ENCODE peak calls at places on chromosomes 1 and 21, in eight cellular contexts. G, Y, Z, O, P, V, H and A are unnamed samples.

GRCh38 chr1:151273924-151274466 is 8.1 kb upstream of the ZNF687 start:
- DNase-seq in G (no peak), Y (no peak), Z (no peak), O (no peak), P (no peak), V (no peak), H (no peak), A (no peak)

GRCh38 chr1:11786168-11786567 is 19.6 kb downstream of the MTHFR start:
- DNase-seq in G (no peak), Y (no peak), Z (no peak), O (no peak), P (no peak), V (no peak), H (no peak), A (no peak)

GRCh38 chr1:169110691-169111447 is 4.4 kb downstream of the ATP1B1 start:
- DNase-seq in G (no peak), Y (no peak), Z (no peak), O (no peak), P (no peak), V (no peak), H (no peak), A (peak)

GRCh38 chr1:223201967-223202366 is 58.9 kb upstream of the TLR5 start:
- DNase-seq in G (peak), Y (no peak), Z (no peak), O (no peak), P (no peak), V (no peak), H (no peak), A (no peak)

GRCh38 chr1:91759076-91759475 is 126.9 kb downstream of the TGFBR3 start:
- DNase-seq in G (no peak), Y (no peak), Z (no peak), O (no peak), P (no peak), V (peak), H (no peak), A (no peak)

GRCh38 chr1:197268012-197268411 is at the start of gene CRB1:
- DNase-seq in G (no peak), Y (no peak), Z (peak), O (peak), P (no peak), V (no peak), H (peak), A (no peak)

GRCh38 chr1:184553845-184554244 is 167.0 kb downstream of the C1orf21 start:
- DNase-seq in G (no peak), Y (no peak), Z (no peak), O (no peak), P (no peak), V (no peak), H (no peak), A (no peak)

GRCh38 chr1:59193443-59194093 is 103.3 kb upstream of the FGGY start:
- DNase-seq in G (no peak), Y (no peak), Z (no peak), O (no peak), P (no peak), V (no peak), H (no peak), A (no peak)

GRCh38 chr21:45945868-45946210 is 35.7 kb upstream of the COL6A1 start:
- DNase-seq in G (no peak), Y (no peak), Z (no peak), O (no peak), P (no peak), V (no peak), H (no peak), A (peak)

GRCh38 chr1:107681001-107681479 is 283.9 kb downstream of the VAV3 start:
- DNase-seq in G (no peak), Y (no peak), Z (no peak), O (no peak), P (no peak), V (no peak), H (peak), A (no peak)

GRCh38 chr1:24905355-24905978 is 24.6 kb downstream of the RUNX3 start:
- DNase-seq in G (no peak), Y (no peak), Z (no peak), O (no peak), P (no peak), V (no peak), H (no peak), A (peak)

GRCh38 chr1:183403386-183403957 is 14.7 kb downstream of the NMNAT2 start:
- DNase-seq in G (no peak), Y (no peak), Z (no peak), O (no peak), P (no peak), V (no peak), H (peak), A (no peak)

GRCh38 chr1:153932071-153932592 is 9.4 kb upstream of the GATAD2B start:
- DNase-seq in G (no peak), Y (no peak), Z (no peak), O (no peak), P (no peak), V (no peak), H (no peak), A (no peak)

GRCh38 chr21:14737922-14738321 is 191.8 kb upstream of the SAMSN1 start:
- DNase-seq in G (peak), Y (no peak), Z (peak), O (peak), P (no peak), V (no peak), H (peak), A (no peak)

GRCh38 chr21:45894107-45894810 is 87.3 kb upstream of the COL6A1 start:
- DNase-seq in G (peak), Y (peak), Z (peak), O (no peak), P (no peak), V (no peak), H (peak), A (peak)

GRCh38 chr1:59029768-59030167 is 245.9 kb upstream of the JUN start:
- DNase-seq in G (no peak), Y (no peak), Z (no peak), O (no peak), P (no peak), V (no peak), H (no peak), A (no peak)

GRCh38 chr1:53601031-53601745 is 137.8 kb downstream of the GLIS1 start:
- DNase-seq in G (no peak), Y (no peak), Z (no peak), O (no peak), P (no peak), V (no peak), H (no peak), A (no peak)

DNA sequence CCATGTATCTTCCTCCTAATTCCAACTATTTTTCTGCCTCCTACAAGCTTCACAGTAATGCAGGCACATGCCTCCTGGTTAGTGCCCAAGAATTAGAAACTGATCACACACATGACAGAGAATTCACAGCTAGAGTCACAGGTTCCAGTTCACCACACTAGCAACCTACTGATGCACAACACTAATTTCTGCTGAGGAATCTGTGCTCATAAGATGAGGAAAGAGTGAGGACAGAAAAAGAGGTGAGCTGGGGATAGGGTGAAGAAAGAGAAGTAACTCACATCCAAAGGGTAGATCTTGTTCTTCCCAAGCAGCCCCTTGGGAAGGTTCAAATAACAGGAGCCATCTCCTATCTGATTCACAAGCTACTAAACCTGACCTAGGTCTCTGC is 61.3 kb downstream of the PUM1 start:
- DNase-seq in G (no peak), Y (no peak), Z (no peak), O (no peak), P (no peak), V (no peak), H (no peak), A (no peak)
- H3K27ac ChIP-seq in G (no peak), Y (no peak), Z (no peak), O (no peak), P (no peak), V (no peak), H (no peak), A (no peak)

GRCh38 chr1:155017946-155018316 is 15.3 kb downstream of the ZBTB7B start:
- DNase-seq in G (no peak), Y (peak), Z (no peak), O (no peak), P (no peak), V (no peak), H (no peak), A (no peak)
- H3K4me3 ChIP-seq in G (no peak), Y (peak), Z (no peak), O (no peak), P (no peak), V (peak), H (peak), A (no peak)

GRCh38 chr21:42980312-42980958 is 6.1 kb downstream of the PKNOX1 start:
- DNase-seq in G (no peak), Y (no peak), Z (no peak), O (no peak), P (no peak), V (no peak), H (no peak), A (no peak)
- H3K27ac ChIP-seq in G (no peak), Y (no peak), Z (no peak), O (no peak), P (no peak), V (no peak), H (no peak), A (no peak)

DNA sequence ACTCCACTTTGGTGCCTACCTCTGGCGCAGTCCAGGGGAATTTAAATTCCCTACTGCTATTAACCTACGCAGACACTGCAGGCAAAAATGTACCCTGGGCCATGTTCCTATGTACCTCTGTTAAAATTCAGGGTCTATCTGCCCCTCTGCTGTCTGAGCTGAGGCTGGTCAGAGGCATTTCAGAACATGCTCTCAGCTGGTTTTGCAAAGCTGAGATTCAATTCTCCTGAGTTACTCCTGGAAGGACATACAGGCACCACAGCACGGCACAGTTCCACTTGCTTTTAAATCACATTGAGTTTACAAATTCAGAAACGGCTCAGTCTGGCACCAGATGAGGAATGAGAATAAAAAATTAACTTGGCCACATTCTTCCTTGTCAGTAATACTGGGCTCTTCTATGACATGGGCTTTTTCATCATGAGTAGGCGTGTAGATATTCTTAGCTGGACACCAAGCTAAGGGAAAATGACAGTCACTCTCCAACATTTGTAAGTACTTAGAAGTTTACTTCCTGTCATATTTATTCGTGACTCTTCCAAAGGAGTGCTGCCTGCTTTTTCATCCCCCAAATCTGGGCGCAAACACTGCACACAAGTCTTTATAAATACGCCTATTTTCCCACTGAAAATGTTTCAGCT is 2.0 kb downstream of the C1orf198 start:
- DNase-seq in G (peak), Y (no peak), Z (no peak), O (no peak), P (no peak), V (no peak), H (no peak), A (no peak)
- H3K4me3 ChIP-seq in G (no peak), Y (peak), Z (peak), O (peak), P (no peak), V (peak), H (peak), A (peak)

DNA sequence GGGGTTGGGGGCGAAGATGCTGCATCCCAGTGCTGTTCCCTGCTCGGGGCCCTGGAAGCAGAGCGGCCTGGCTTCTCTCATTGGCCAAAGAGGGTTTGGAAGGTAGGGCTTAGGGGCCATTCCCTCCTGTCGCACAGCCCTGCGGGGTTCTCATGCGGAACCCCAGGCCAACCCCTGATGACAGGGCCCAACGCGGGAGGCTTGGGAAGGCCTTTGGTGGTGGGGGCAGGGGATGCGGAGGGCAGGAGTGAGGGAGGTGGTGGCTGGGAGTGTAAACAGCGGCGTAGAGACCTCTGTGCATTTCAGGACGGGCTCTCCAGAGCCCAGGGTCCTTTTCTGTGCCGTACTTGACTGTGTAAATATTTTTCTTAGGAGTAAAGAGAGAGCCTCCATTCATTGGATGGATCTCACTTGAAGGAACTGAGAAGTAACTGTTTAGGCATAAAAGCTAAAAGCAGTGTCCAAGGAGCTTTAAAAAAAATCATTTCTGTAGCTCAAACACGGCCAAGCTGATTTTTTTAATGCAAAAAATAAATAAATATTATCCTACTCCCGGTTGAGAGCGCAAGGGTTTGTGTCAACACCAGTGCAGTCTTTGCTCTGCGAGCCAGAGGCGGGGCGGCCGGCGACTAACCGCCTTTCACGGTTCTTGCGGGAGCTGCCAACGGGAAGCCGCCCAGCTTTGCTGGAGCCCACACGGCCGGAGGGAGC is 169.1 kb downstream of the PRDM16 start:
- DNase-seq in G (no peak), Y (no peak), Z (no peak), O (no peak), P (no peak), V (no peak), H (no peak), A (peak)
- H3K27ac ChIP-seq in G (no peak), Y (no peak), Z (no peak), O (no peak), P (no peak), V (no peak), H (no peak), A (peak)

GRCh38 chr21:41947596-41948403 is 6.0 kb downstream of the C2CD2 start:
- DNase-seq in G (no peak), Y (peak), Z (peak), O (no peak), P (no peak), V (no peak), H (no peak), A (peak)
- H3K4me3 ChIP-seq in G (no peak), Y (no peak), Z (no peak), O (no peak), P (no peak), V (no peak), H (no peak), A (no peak)

GRCh38 chr1:186008920-186009737 is 274.9 kb downstream of the HMCN1 start:
- DNase-seq in G (no peak), Y (no peak), Z (peak), O (no peak), P (no peak), V (no peak), H (no peak), A (no peak)
- H3K27ac ChIP-seq in G (no peak), Y (no peak), Z (no peak), O (no peak), P (no peak), V (no peak), H (no peak), A (no peak)

GRCh38 chr1:15178571-15179484 is 25.3 kb downstream of the TMEM51 start:
- DNase-seq in G (peak), Y (peak), Z (peak), O (no peak), P (peak), V (no peak), H (no peak), A (peak)

GRCh38 chr1:15181564-15181963 is 28.0 kb downstream of the TMEM51 start:
- DNase-seq in G (peak), Y (no peak), Z (no peak), O (no peak), P (no peak), V (no peak), H (no peak), A (no peak)

GRCh38 chr1:15179485-15179883 is 25.9 kb downstream of the TMEM51 start:
- DNase-seq in G (no peak), Y (no peak), Z (no peak), O (no peak), P (no peak), V (no peak), H (no peak), A (no peak)

GRCh38 chr1:15180189-15180588 is 26.6 kb downstream of the TMEM51 start:
- DNase-seq in G (peak), Y (no peak), Z (no peak), O (no peak), P (peak), V (no peak), H (no peak), A (no peak)

DNA sequence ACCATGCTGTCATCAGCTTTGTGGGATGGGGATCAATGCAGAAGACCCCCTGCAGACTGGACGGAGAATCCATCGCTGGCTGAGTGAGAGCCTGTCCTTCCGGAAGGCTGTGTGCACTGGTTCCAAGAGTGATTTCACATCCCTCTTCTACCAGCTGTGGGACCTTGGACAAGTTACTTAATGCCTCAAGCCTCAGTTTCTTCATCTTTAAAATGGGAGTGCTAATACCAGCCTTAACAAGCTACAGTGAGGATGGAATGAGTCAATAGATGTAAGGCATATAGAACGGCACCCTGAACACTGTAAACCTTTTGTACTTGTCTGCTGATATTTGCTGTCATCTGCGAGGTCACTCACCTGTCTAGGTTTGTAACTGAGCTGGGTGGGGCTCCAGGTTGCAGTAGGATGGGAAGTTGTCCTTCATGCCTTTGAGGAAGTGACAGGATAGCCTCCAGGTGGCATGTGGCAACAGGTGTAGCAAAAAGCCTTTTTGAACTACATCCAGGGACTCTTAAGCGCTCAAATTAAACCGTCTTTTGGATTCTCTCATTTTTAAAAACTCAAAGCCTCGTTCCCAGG is 27.5 kb downstream of the TMEM51 start:
- DNase-seq in G (no peak), Y (no peak), Z (no peak), O (no peak), P (no peak), V (no peak), H (no peak), A (no peak)
- H3K4me3 ChIP-seq in G (no peak), Y (no peak), Z (no peak), O (no peak), P (no peak), V (no peak), H (no peak), A (no peak)